ENCODE peak calls at places on chromosomes 16 and 17, in four cellular contexts. S, T, N and I are unnamed samples.
A peak's percentile ranks its signal among the peaks of the same experiment; 100 is the strongest.

GRCh38 chr17:80775863-80776262 is 215.8 kb upstream of the CHMP6 start:
- DNase-seq in N (no peak), T (no peak), S (no peak), I (no peak)

GRCh38 chr17:28646039-28646754 is 1.2 kb upstream of the BLTP2 start:
- DNase-seq in N (no peak), T (no peak), S (peak; percentile 44), I (no peak)

GRCh38 chr16:57531635-57532220 is 4.6 kb downstream of the CCDC102A start:
- DNase-seq in N (no peak), T (no peak), S (no peak), I (peak; percentile 7)

GRCh38 chr17:42294469-42295398 is 6.4 kb downstream of the STAT5A start:
- DNase-seq in T (no peak), N (no peak), S (no peak), I (no peak)

GRCh38 chr17:39666601-39667261 is 1.5 kb upstream of the PNMT start:
- DNase-seq in S (peak; percentile 35), T (no peak), N (peak; percentile 66), I (no peak)

GRCh38 chr17:31830971-31831755 is 27.9 kb downstream of the COPRS start:
- DNase-seq in N (no peak), S (no peak), T (no peak), I (no peak)

GRCh38 chr17:12789075-12789975 is at the start of gene ARHGAP44:
- DNase-seq in N (peak; percentile 49), S (peak; percentile 77), T (peak; percentile 40), I (peak; percentile 85)

GRCh38 chr17:53061446-53061845 is 761.3 kb upstream of the KIF2B start:
- DNase-seq in T (no peak), S (no peak), N (no peak), I (peak; percentile 42)

GRCh38 chr17:66302761-66303626 is 581 bp downstream of the PRKCA start:
- DNase-seq in T (peak; percentile 70), N (peak; percentile 57), S (peak; percentile 84), I (peak; percentile 45)

GRCh38 chr16:74811911-74812310 is 37.3 kb upstream of the FA2H start:
- DNase-seq in T (no peak), S (no peak), N (no peak), I (no peak)

GRCh38 chr16:7363397-7364053 is 30.9 kb downstream of the RBFOX1 start:
- DNase-seq in T (no peak), N (no peak), S (no peak), I (no peak)

GRCh38 chr16:80628254-80628653 is 87.5 kb downstream of the DYNLRB2 start:
- DNase-seq in S (no peak), T (no peak), N (no peak), I (no peak)

GRCh38 chr16:87592018-87592712 is 10.1 kb upstream of the JPH3 start:
- DNase-seq in T (no peak), N (no peak), S (no peak), I (no peak)

GRCh38 chr17:78263063-78263735 is 31.8 kb downstream of the TMEM235 start:
- DNase-seq in T (peak; percentile 43), N (peak; percentile 63), S (no peak), I (no peak)

GRCh38 chr17:76481091-76481655 is 13.8 kb downstream of the AANAT start:
- DNase-seq in S (no peak), N (no peak), T (no peak), I (no peak)

GRCh38 chr16:30924086-30924714 is 828 bp downstream of the FBXL19 start:
- DNase-seq in T (no peak), S (no peak), N (peak; percentile 72), I (peak; percentile 48)

GRCh38 chr17:75341784-75342183 is 52.6 kb upstream of the SLC25A19 start:
- DNase-seq in N (no peak), T (no peak), S (no peak), I (no peak)

GRCh38 chr17:75343007-75343406 is 53.8 kb upstream of the SLC25A19 start:
- DNase-seq in T (no peak), N (no peak), S (no peak), I (no peak)

GRCh38 chr17:75344664-75345063 is 55.4 kb upstream of the SLC25A19 start:
- DNase-seq in N (peak; percentile 42), S (no peak), T (no peak), I (peak; percentile 42)

GRCh38 chr17:75338335-75338734 is 49.1 kb upstream of the SLC25A19 start:
- DNase-seq in N (no peak), T (no peak), S (no peak), I (no peak)

GRCh38 chr17:75340636-75341035 is 51.4 kb upstream of the SLC25A19 start:
- DNase-seq in T (no peak), S (no peak), N (no peak), I (no peak)
- TF ChIP-seq HMGXB4 in T (no peak), S (no peak), N (no peak), I (no peak)

DNA sequence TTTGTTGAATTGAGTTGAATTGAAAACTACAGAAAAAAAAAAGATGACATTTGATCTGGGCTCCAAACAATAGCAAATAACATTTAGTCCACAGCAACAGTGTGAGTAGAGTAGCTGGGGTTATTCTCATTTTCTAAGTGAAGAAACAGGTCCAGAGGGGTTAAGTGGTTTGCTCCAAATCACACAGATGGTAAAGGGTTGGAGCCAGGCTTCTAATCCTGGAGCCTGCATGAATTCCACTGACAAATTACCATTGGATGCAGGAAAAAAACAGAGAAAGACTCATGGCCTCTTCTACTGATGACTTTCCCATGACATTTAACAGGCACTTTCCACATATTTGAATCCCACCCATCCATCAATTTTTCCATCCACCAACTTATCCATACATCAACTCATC is 182.4 kb downstream of the HS3ST4 start:
- DNase-seq in N (no peak), T (no peak), S (no peak), I (no peak)
- TF ChIP-seq HMGXB4 in N (no peak), T (no peak), S (no peak), I (no peak)

GRCh38 chr16:65876200-65876498 is 490.3 kb upstream of the CDH5 start:
- DNase-seq in S (no peak), T (no peak), N (no peak), I (no peak)
- TF ChIP-seq HMGXB4 in S (no peak), T (no peak), N (no peak), I (no peak)

GRCh38 chr17:6780886-6781285 is 4.9 kb downstream of the FBXO39 start:
- DNase-seq in S (no peak), T (no peak), N (no peak), I (no peak)

GRCh38 chr17:6772016-6772415 is 4.0 kb upstream of the FBXO39 start:
- DNase-seq in S (no peak), T (no peak), N (no peak), I (no peak)

GRCh38 chr17:6780001-6780400 is 4.0 kb downstream of the FBXO39 start:
- DNase-seq in S (no peak), T (no peak), N (no peak), I (no peak)

GRCh38 chr17:6779411-6779810 is 3.4 kb downstream of the FBXO39 start:
- DNase-seq in S (no peak), N (no peak), T (no peak), I (no peak)

DNA sequence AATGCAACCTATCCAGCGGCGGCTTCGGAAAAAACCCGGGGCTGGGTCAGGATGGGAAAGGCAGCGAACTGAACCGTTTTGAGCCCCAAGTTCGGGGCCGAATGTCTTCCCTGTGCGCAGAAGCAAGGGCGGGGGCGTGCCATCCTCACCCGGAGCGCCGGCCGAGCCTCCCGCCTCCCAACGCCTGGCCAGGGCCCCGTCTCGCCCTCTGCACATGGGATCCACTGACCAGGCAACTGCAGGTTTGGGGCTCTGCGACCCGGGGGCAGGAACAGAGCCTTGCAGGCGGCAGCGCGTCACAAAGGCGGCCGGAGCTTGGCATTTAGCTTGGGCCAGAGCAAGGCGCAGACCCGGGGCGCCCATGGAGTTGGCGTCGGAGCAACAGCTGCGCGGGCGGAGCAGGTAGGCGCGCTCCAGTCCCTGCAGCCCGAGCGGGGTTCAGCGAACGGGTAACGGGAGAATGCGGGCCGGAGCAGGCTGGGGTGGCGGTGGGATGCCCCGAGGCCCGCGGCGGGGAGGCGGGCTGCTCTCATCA is at the start of gene FBXO39:
- DNase-seq in S (no peak), N (no peak), T (no peak), I (peak; percentile 68)
- TF ChIP-seq HMGXB4 in S (no peak), N (no peak), T (no peak), I (peak; percentile 81)

GRCh38 chr16:19882186-19882585 is 2.5 kb downstream of the GPRC5B start:
- DNase-seq in N (no peak), S (no peak), T (no peak), I (peak; percentile 48)

GRCh38 chr16:19881783-19882182 is 2.9 kb downstream of the GPRC5B start:
- DNase-seq in S (no peak), N (no peak), T (no peak), I (no peak)

GRCh38 chr16:19883296-19883951 is 1.2 kb downstream of the GPRC5B start:
- DNase-seq in T (no peak), S (no peak), N (peak; percentile 56), I (peak; percentile 51)

GRCh38 chr16:19884021-19884485 is 595 bp downstream of the GPRC5B start:
- DNase-seq in T (no peak), S (no peak), N (peak; percentile 30), I (peak; percentile 43)

GRCh38 chr16:19882641-19883040 is 2.0 kb downstream of the GPRC5B start:
- DNase-seq in N (no peak), T (no peak), S (no peak), I (no peak)
- TF ChIP-seq HMGXB4 in N (no peak), T (no peak), S (no peak), I (no peak)

GRCh38 chr16:4244881-4245280 is 3.0 kb upstream of the SRL start:
- DNase-seq in N (no peak), T (no peak), S (no peak), I (no peak)

GRCh38 chr16:4245400-4245799 is 3.5 kb upstream of the SRL start:
- DNase-seq in S (no peak), N (no peak), T (no peak), I (no peak)

GRCh38 chr16:4241601-4242270 is at the start of gene SRL:
- DNase-seq in T (no peak), N (no peak), S (no peak), I (no peak)

GRCh38 chr16:4246777-4247476 is 5.0 kb upstream of the SRL start:
- DNase-seq in N (no peak), S (no peak), T (no peak), I (no peak)

DNA sequence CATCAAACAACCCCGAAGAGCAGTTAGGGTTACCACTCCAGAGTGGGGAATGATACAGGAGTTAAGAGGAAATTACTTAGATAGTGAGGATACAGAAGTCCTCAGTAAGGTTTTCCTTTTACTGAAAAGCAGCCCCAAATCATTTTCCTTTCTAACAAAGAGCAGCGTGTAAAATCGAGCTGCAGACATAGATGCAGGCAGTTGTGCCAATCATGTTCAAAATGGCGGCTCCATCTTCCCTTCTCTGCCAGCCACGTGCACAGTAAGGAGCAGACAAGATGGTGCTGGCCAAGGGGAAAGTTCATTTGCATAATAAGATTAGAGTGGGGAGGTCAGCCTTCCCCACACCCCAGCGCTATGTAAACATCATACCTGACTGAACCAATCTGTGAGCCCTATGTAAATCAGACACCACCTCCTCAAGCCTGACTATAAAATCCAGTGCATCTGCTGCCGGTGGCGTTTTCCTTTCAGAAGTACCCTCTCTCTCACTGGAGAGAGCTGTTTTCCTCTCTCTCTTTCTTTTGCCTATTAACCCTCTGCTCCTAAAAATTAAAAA is 2.5 kb upstream of the SRL start:
- DNase-seq in N (no peak), T (no peak), S (no peak), I (no peak)
- TF ChIP-seq HMGXB4 in N (no peak), T (no peak), S (no peak), I (no peak)